ENCODE peak calls at places on chromosomes 16 and 17, in eight cellular contexts. P, C, O, U, Z, R, W and V are unnamed samples.

GRCh38 chr16:71501562-71501961 is 12.4 kb upstream of the ZNF19 start:
- DNase-seq in U (no peak), Z (no peak), O (no peak), R (no peak), P (no peak), W (no peak), C (no peak), V (no peak)

GRCh38 chr16:80294172-80294571 is 246.6 kb upstream of the DYNLRB2 start:
- DNase-seq in R (no peak), U (no peak), O (no peak), P (no peak), W (no peak), C (no peak), Z (no peak), V (no peak)

GRCh38 chr16:15765880-15766279 is 90.9 kb downstream of the MYH11 start:
- DNase-seq in C (no peak), R (peak), O (no peak), W (peak), P (peak), U (no peak), Z (no peak), V (peak)

GRCh38 chr16:79437764-79438728 is 162.5 kb downstream of the MAF start:
- DNase-seq in O (no peak), W (no peak), U (peak), Z (no peak), R (no peak), C (peak), P (peak), V (no peak)

GRCh38 chr17:40536731-40537171 is 28.5 kb downstream of the CCR7 start:
- DNase-seq in U (peak), P (no peak), R (peak), Z (no peak), C (no peak), O (no peak), W (no peak), V (peak)

GRCh38 chr17:34670618-34671017 is 91.2 kb downstream of the TMEM132E start:
- DNase-seq in W (no peak), C (peak), O (no peak), Z (no peak), R (no peak), P (no peak), U (no peak), V (no peak)

GRCh38 chr17:72622661-72623433 is 469.6 kb downstream of the SLC39A11 start:
- DNase-seq in W (no peak), C (no peak), R (no peak), Z (no peak), U (no peak), P (peak), O (no peak), V (peak)

GRCh38 chr16:35506018-35506897 is 2046.8 kb downstream of the TP53TG3F start:
- DNase-seq in R (no peak), U (no peak), Z (no peak), C (no peak), P (no peak), W (no peak), O (no peak), V (no peak)

GRCh38 chr16:53872248-53873221 is 168.6 kb downstream of the FTO start:
- DNase-seq in R (peak), W (no peak), O (no peak), U (no peak), Z (no peak), P (no peak), C (no peak), V (peak)

GRCh38 chr17:76071497-76072148 is 694 bp downstream of the SRP68 start:
- DNase-seq in P (no peak), U (no peak), C (no peak), W (no peak), O (no peak), Z (no peak), R (no peak), V (no peak)

GRCh38 chr17:10226930-10227695 is 28.7 kb upstream of the GAS7 start:
- DNase-seq in C (no peak), Z (peak), P (peak), W (no peak), U (no peak), R (peak), O (peak), V (peak)

GRCh38 chr17:79392598-79392997 is 218.3 kb downstream of the RBFOX3 start:
- DNase-seq in U (no peak), C (no peak), P (no peak), W (no peak), O (no peak), Z (no peak), R (no peak), V (no peak)

GRCh38 chr16:82078125-82078524 is 43.1 kb downstream of the HSD17B2 start:
- DNase-seq in Z (no peak), C (no peak), P (no peak), U (no peak), W (no peak), R (no peak), O (no peak), V (no peak)

GRCh38 chr16:17070882-17071592 is 399.7 kb downstream of the XYLT1 start:
- DNase-seq in W (no peak), C (no peak), U (no peak), Z (peak), P (peak), O (peak), R (no peak), V (no peak)

GRCh38 chr17:18139949-18140348 is 31.4 kb downstream of the MYO15A start:
- DNase-seq in P (peak), Z (no peak), O (no peak), U (no peak), R (peak), C (no peak), W (no peak), V (peak)

GRCh38 chr17:9346296-9346926 is 229.2 kb downstream of the STX8 start:
- DNase-seq in P (no peak), C (no peak), Z (no peak), U (no peak), R (peak), W (no peak), O (no peak), V (peak)

GRCh38 chr16:47046726-47047602 is 73.5 kb upstream of the DNAJA2 start:
- DNase-seq in U (no peak), C (no peak), W (no peak), Z (no peak), R (no peak), O (no peak), P (no peak), V (no peak)

GRCh38 chr16:75065808-75066149 is 50.8 kb downstream of the LDHD start:
- DNase-seq in R (no peak), P (no peak), W (no peak), U (no peak), O (no peak), C (no peak), Z (no peak), V (no peak)

GRCh38 chr17:39221572-39221971 is 4.2 kb downstream of the STAC2 start:
- DNase-seq in Z (no peak), O (no peak), U (no peak), C (no peak), P (no peak), W (no peak), R (no peak), V (no peak)

GRCh38 chr17:164536-165235 is 16.8 kb downstream of the DOC2B start:
- DNase-seq in C (no peak), P (peak), U (no peak), Z (no peak), W (no peak), O (no peak), R (peak), V (peak)

GRCh38 chr16:84618428-84619102 is 687 bp upstream of the COTL1 start:
- DNase-seq in U (peak), O (no peak), W (peak), R (peak), Z (no peak), C (peak), P (peak), V (peak)

GRCh38 chr17:38896373-38896954 is 26.6 kb downstream of the LASP1 start:
- DNase-seq in U (no peak), P (no peak), R (no peak), O (no peak), Z (no peak), C (no peak), W (no peak), V (no peak)

GRCh38 chr16:66950971-66951790 is 9.9 kb upstream of the CES3 start:
- DNase-seq in Z (no peak), P (no peak), C (no peak), W (no peak), O (no peak), R (no peak), U (no peak), V (no peak)

GRCh38 chr17:4331614-4332013 is 34.9 kb downstream of the UBE2G1 start:
- DNase-seq in C (no peak), P (no peak), O (no peak), R (no peak), W (no peak), Z (no peak), U (no peak), V (no peak)

GRCh38 chr17:35725917-35726608 is 5.4 kb upstream of the RASL10B start:
- DNase-seq in R (no peak), Z (no peak), W (no peak), U (no peak), P (no peak), O (no peak), C (no peak), V (no peak)

GRCh38 chr17:412211-413015 is 59.8 kb upstream of the RPH3AL start:
- DNase-seq in Z (peak), P (peak), W (no peak), R (peak), C (no peak), U (no peak), O (no peak), V (peak)